ENCODE peak calls at places on chromosomes 2 and 18, in ten cellular contexts. Y, F, M, P, V, S, N, I, W and B are unnamed samples.

GRCh38 chr2:61670591-61671503 is 132.7 kb upstream of the XPO1 start:
- DNase-seq in Y (peak), F (peak), M (no peak), P (peak), V (peak), S (peak), N (peak), I (peak), W (no peak), B (no peak)

GRCh38 chr2:191565647-191566198 is 112.2 kb upstream of the NABP1 start:
- DNase-seq in Y (no peak), F (no peak), M (peak), P (no peak), V (no peak), S (no peak), N (no peak), I (no peak), W (no peak), B (no peak)

GRCh38 chr2:237154894-237155851 is 69.5 kb downstream of the COPS8 start:
- DNase-seq in Y (no peak), F (no peak), M (no peak), P (no peak), V (no peak), S (no peak), N (no peak), I (no peak), W (no peak), B (no peak)

GRCh38 chr2:11556101-11556806 is 22.4 kb downstream of the GREB1 start:
- DNase-seq in Y (no peak), F (no peak), M (no peak), P (no peak), V (no peak), S (no peak), N (peak), I (no peak), W (no peak), B (no peak)

GRCh38 chr18:23133860-23134779 is 1.2 kb upstream of the CABLES1 start:
- DNase-seq in Y (no peak), F (no peak), M (peak), P (no peak), V (no peak), S (peak), N (peak), I (no peak), W (peak), B (no peak)

GRCh38 chr2:105802587-105802986 is 57.9 kb downstream of the NCK2 start:
- DNase-seq in Y (no peak), F (no peak), M (no peak), P (no peak), V (no peak), S (no peak), N (no peak), I (peak), W (no peak), B (peak)

GRCh38 chr2:145623136-145623535 is 1103.2 kb upstream of the ZEB2 start:
- DNase-seq in Y (peak), F (peak), M (no peak), P (peak), V (no peak), S (no peak), N (no peak), I (peak), W (no peak), B (no peak)

GRCh38 chr2:177816740-177817139 is 255.8 kb downstream of the PDE11A start:
- DNase-seq in Y (no peak), F (no peak), M (no peak), P (no peak), V (no peak), S (no peak), N (no peak), I (no peak), W (no peak), B (no peak)

GRCh38 chr2:158013791-158014190 is 87.9 kb upstream of the UPP2 start:
- DNase-seq in Y (no peak), F (no peak), M (no peak), P (no peak), V (no peak), S (no peak), N (no peak), I (no peak), W (no peak), B (no peak)

GRCh38 chr2:3536682-3537632 is 17.6 kb upstream of the ADI1 start:
- DNase-seq in Y (peak), F (peak), M (peak), P (peak), V (peak), S (peak), N (peak), I (peak), W (peak), B (no peak)

GRCh38 chr2:84781942-84782716 is 98.8 kb downstream of the TRABD2A start:
- DNase-seq in Y (no peak), F (no peak), M (no peak), P (peak), V (no peak), S (no peak), N (no peak), I (peak), W (no peak), B (no peak)

GRCh38 chr18:77559274-77559910 is 309.7 kb downstream of the GALR1 start:
- DNase-seq in Y (peak), F (no peak), M (no peak), P (no peak), V (no peak), S (no peak), N (no peak), I (peak), W (no peak), B (no peak)